ENCODE peak calls at places on chromosome 2, in seven cellular contexts. D, Q, N, H, A, S and Y are unnamed samples.
A peak's percentile ranks its signal among the peaks of the same experiment; 100 is the strongest.

GRCh38 chr2:167783266-167784070 is 463.9 kb downstream of the STK39 start:
- DNase-seq in D (peak; percentile 33), Q (no peak), N (no peak), H (no peak), A (no peak), S (peak; percentile 20), Y (no peak)

GRCh38 chr2:160736629-160737028 is 243.0 kb upstream of the RBMS1 start:
- DNase-seq in D (peak; percentile 67), Q (no peak), N (no peak), H (no peak), A (no peak), S (peak; percentile 41), Y (no peak)

GRCh38 chr2:143600136-143600535 is 470.9 kb downstream of the ARHGAP15 start:
- DNase-seq in D (no peak), Q (no peak), N (no peak), H (no peak), A (no peak), S (no peak), Y (no peak)

GRCh38 chr2:69149631-69150215 is 136.7 kb downstream of the ANTXR1 start:
- DNase-seq in D (peak; percentile 72), Q (no peak), N (no peak), H (no peak), A (peak; percentile 81), S (peak; percentile 46), Y (no peak)

GRCh38 chr2:157420771-157421323 is 23.0 kb downstream of the CYTIP start:
- DNase-seq in D (peak; percentile 2), Q (no peak), N (no peak), H (no peak), A (no peak), S (peak; percentile 49), Y (no peak)

GRCh38 chr2:63047534-63048281 is 2.9 kb upstream of the OTX1 start:
- DNase-seq in D (no peak), Q (no peak), N (no peak), H (no peak), A (no peak), S (no peak), Y (no peak)

GRCh38 chr2:157789161-157789720 is 86.9 kb downstream of the ACVR1 start:
- DNase-seq in D (no peak), Q (no peak), N (no peak), H (no peak), A (peak; percentile 61), S (peak; percentile 26), Y (no peak)

GRCh38 chr2:47602996-47603395 is 179.9 kb upstream of the MSH6 start:
- DNase-seq in D (peak; percentile 48), Q (no peak), N (no peak), H (no peak), A (no peak), S (peak; percentile 9), Y (no peak)

GRCh38 chr2:211931314-211931713 is 607.3 kb downstream of the ERBB4 start:
- DNase-seq in D (no peak), Q (no peak), N (no peak), H (no peak), A (no peak), S (no peak), Y (no peak)

GRCh38 chr2:130352229-130352628 is 3.6 kb upstream of the PTPN18 start:
- DNase-seq in D (no peak), Q (no peak), N (no peak), H (no peak), A (no peak), S (no peak), Y (no peak)

GRCh38 chr2:46967990-46968647 is 52.5 kb upstream of the MCFD2 start:
- DNase-seq in D (peak; percentile 89), Q (no peak), N (no peak), H (no peak), A (peak; percentile 93), S (peak; percentile 95), Y (no peak)

GRCh38 chr2:18637196-18637595 is 47.8 kb upstream of the NT5C1B start:
- DNase-seq in D (no peak), Q (no peak), N (no peak), H (no peak), A (no peak), S (no peak), Y (no peak)

GRCh38 chr2:171409436-171409971 is 24.3 kb downstream of the METTL8 start:
- DNase-seq in D (peak; percentile 56), Q (no peak), N (no peak), H (no peak), A (no peak), S (no peak), Y (no peak)

GRCh38 chr2:114089636-114090325 is 199.9 kb downstream of the ACTR3 start:
- DNase-seq in D (no peak), Q (no peak), N (no peak), H (no peak), A (no peak), S (no peak), Y (no peak)

GRCh38 chr2:160472839-160473251 is 20.8 kb downstream of the RBMS1 start:
- DNase-seq in D (peak; percentile 73), Q (peak; percentile 48), N (no peak), H (no peak), A (no peak), S (peak; percentile 95), Y (no peak)

GRCh38 chr2:30930716-30931115 is 123.5 kb upstream of the CAPN13 start:
- DNase-seq in D (no peak), Q (no peak), N (no peak), H (no peak), A (no peak), S (no peak), Y (no peak)

GRCh38 chr2:206255003-206255402 is 19.5 kb upstream of the ZDBF2 start:
- DNase-seq in D (no peak), Q (no peak), N (no peak), H (no peak), A (no peak), S (no peak), Y (no peak)

GRCh38 chr2:194826241-194826640 is 830.8 kb upstream of the SLC39A10 start:
- DNase-seq in D (peak; percentile 50), Q (no peak), N (no peak), H (no peak), A (no peak), S (no peak), Y (no peak)

GRCh38 chr2:226002438-226002837 is 602.9 kb downstream of the NYAP2 start:
- DNase-seq in D (peak; percentile 88), Q (no peak), N (no peak), H (no peak), A (peak; percentile 44), S (peak; percentile 80), Y (no peak)

GRCh38 chr2:120880381-120880780 is 144.7 kb downstream of the GLI2 start:
- DNase-seq in D (peak; percentile 76), Q (no peak), N (no peak), H (no peak), A (no peak), S (peak; percentile 59), Y (no peak)

GRCh38 chr2:113700186-113700841 is 56.1 kb downstream of the SLC35F5 start:
- DNase-seq in D (no peak), Q (no peak), N (no peak), H (peak; percentile 16), A (peak; percentile 50), S (peak; percentile 19), Y (no peak)

GRCh38 chr2:164620873-164621760 is at the start of gene GRB14:
- DNase-seq in D (peak; percentile 36), Q (no peak), N (peak; percentile 5), H (no peak), A (peak; percentile 61), S (no peak), Y (peak; percentile 11)

GRCh38 chr2:48855142-48855541 is 99.6 kb upstream of the LHCGR start:
- DNase-seq in D (peak; percentile 30), Q (no peak), N (no peak), H (no peak), A (no peak), S (peak; percentile 25), Y (no peak)

GRCh38 chr2:105400138-105400540 is 1.3 kb upstream of the FHL2 start:
- DNase-seq in D (no peak), Q (no peak), N (no peak), H (no peak), A (no peak), S (no peak), Y (no peak)

GRCh38 chr2:100748673-100749072 is 71.3 kb upstream of the NPAS2 start:
- DNase-seq in D (no peak), Q (no peak), N (no peak), H (no peak), A (no peak), S (no peak), Y (no peak)

GRCh38 chr2:226424971-226425370 is 374.6 kb downstream of the IRS1 start:
- DNase-seq in D (no peak), Q (no peak), N (no peak), H (no peak), A (no peak), S (no peak), Y (no peak)

GRCh38 chr2:54763636-54764291 is 40.3 kb downstream of the EML6 start:
- DNase-seq in D (no peak), Q (no peak), N (no peak), H (peak; percentile 7), A (no peak), S (no peak), Y (no peak)

GRCh38 chr2:47509250-47509649 is 106.3 kb downstream of the MSH2 start:
- DNase-seq in D (peak; percentile 16), Q (no peak), N (no peak), H (no peak), A (no peak), S (no peak), Y (no peak)

GRCh38 chr2:205902041-205902898 is 183.7 kb downstream of the INO80D start:
- DNase-seq in D (peak; percentile 11), Q (no peak), N (no peak), H (no peak), A (no peak), S (peak; percentile 21), Y (no peak)

GRCh38 chr2:11375025-11375688 is 30.7 kb upstream of the ROCK2 start:
- DNase-seq in D (no peak), Q (no peak), N (no peak), H (no peak), A (no peak), S (peak; percentile 41), Y (no peak)

GRCh38 chr2:218744615-218745014 is 34.0 kb downstream of the TTLL4 start:
- DNase-seq in D (no peak), Q (no peak), N (no peak), H (no peak), A (no peak), S (no peak), Y (no peak)

GRCh38 chr2:11399113-11399762 is 54.8 kb upstream of the ROCK2 start:
- DNase-seq in D (no peak), Q (no peak), N (no peak), H (no peak), A (no peak), S (no peak), Y (no peak)

GRCh38 chr2:215531284-215531683 is 95.4 kb upstream of the FN1 start:
- DNase-seq in D (peak; percentile 88), Q (no peak), N (no peak), H (no peak), A (no peak), S (peak; percentile 66), Y (no peak)

GRCh38 chr2:240454031-240454901 is 18.8 kb downstream of the GPC1 start:
- DNase-seq in D (no peak), Q (no peak), N (no peak), H (no peak), A (peak; percentile 45), S (no peak), Y (no peak)